ENCODE peak calls at places on chromosomes 12 and 14, in nine cellular contexts. One of them, this sample, is unnamed.

GRCh38 chr12:51620448-51620847 is 29.4 kb downstream of the SCN8A start:
- DNase-seq in CD8-positive, alpha-beta memory T cell: no peak
- DNase-seq in activated T-helper 9 cell treated with anti-CD3 and anti-CD28 coated beads, Interleukin-2, amount 50 U/mL, for 16 hours: no peak
- DNase-seq in fibroblast of mammary gland: peak
- DNase-seq in amniotic stem cell: no peak
- DNase-seq in HTR-8/SVneo: no peak
- DNase-seq in HFF-Myc: no peak
- DNase-seq in PC-3: no peak
- DNase-seq in left colon: no peak
- DNase-seq in this sample: no peak

GRCh38 chr14:96940009-96940408 is 142.8 kb downstream of the VRK1 start:
- DNase-seq in fibroblast of mammary gland: no peak
- DNase-seq in amniotic stem cell: no peak
- DNase-seq in PC-3: peak
- DNase-seq in activated T-helper 9 cell treated with anti-CD3 and anti-CD28 coated beads, Interleukin-2, amount 50 U/mL, for 16 hours: no peak
- DNase-seq in left colon: no peak
- DNase-seq in HTR-8/SVneo: peak
- DNase-seq in HFF-Myc: no peak
- DNase-seq in CD8-positive, alpha-beta memory T cell: no peak
- DNase-seq in this sample: no peak

GRCh38 chr14:55928316-55928715 is 189.9 kb upstream of the PELI2 start:
- DNase-seq in fibroblast of mammary gland: no peak
- DNase-seq in HFF-Myc: no peak
- DNase-seq in CD8-positive, alpha-beta memory T cell: no peak
- DNase-seq in HTR-8/SVneo: no peak
- DNase-seq in PC-3: no peak
- DNase-seq in left colon: no peak
- DNase-seq in activated T-helper 9 cell treated with anti-CD3 and anti-CD28 coated beads, Interleukin-2, amount 50 U/mL, for 16 hours: no peak
- DNase-seq in amniotic stem cell: no peak
- DNase-seq in this sample: no peak

GRCh38 chr14:50762001-50762930 is 68.7 kb downstream of the NIN start:
- DNase-seq in fibroblast of mammary gland: peak
- DNase-seq in left colon: no peak
- DNase-seq in CD8-positive, alpha-beta memory T cell: no peak
- DNase-seq in HTR-8/SVneo: peak
- DNase-seq in PC-3: peak
- DNase-seq in HFF-Myc: peak
- DNase-seq in amniotic stem cell: no peak
- DNase-seq in activated T-helper 9 cell treated with anti-CD3 and anti-CD28 coated beads, Interleukin-2, amount 50 U/mL, for 16 hours: no peak
- DNase-seq in this sample: no peak

GRCh38 chr14:75981426-75981825 is 369 bp downstream of the TGFB3 start:
- DNase-seq in HFF-Myc: no peak
- DNase-seq in CD8-positive, alpha-beta memory T cell: no peak
- DNase-seq in amniotic stem cell: no peak
- DNase-seq in HTR-8/SVneo: peak
- DNase-seq in fibroblast of mammary gland: peak
- DNase-seq in left colon: no peak
- DNase-seq in PC-3: no peak
- DNase-seq in activated T-helper 9 cell treated with anti-CD3 and anti-CD28 coated beads, Interleukin-2, amount 50 U/mL, for 16 hours: no peak
- DNase-seq in this sample: no peak

GRCh38 chr12:79344855-79345840 is 345.6 kb downstream of the PAWR start:
- DNase-seq in HTR-8/SVneo: peak
- DNase-seq in fibroblast of mammary gland: peak
- DNase-seq in activated T-helper 9 cell treated with anti-CD3 and anti-CD28 coated beads, Interleukin-2, amount 50 U/mL, for 16 hours: no peak
- DNase-seq in CD8-positive, alpha-beta memory T cell: no peak
- DNase-seq in PC-3: peak
- DNase-seq in left colon: peak
- DNase-seq in HFF-Myc: peak
- DNase-seq in amniotic stem cell: no peak
- DNase-seq in this sample: peak

GRCh38 chr12:366820-367219 is 22.3 kb downstream of the KDM5A start:
- DNase-seq in CD8-positive, alpha-beta memory T cell: no peak
- DNase-seq in fibroblast of mammary gland: no peak
- DNase-seq in left colon: no peak
- DNase-seq in PC-3: no peak
- DNase-seq in amniotic stem cell: no peak
- DNase-seq in HTR-8/SVneo: no peak
- DNase-seq in activated T-helper 9 cell treated with anti-CD3 and anti-CD28 coated beads, Interleukin-2, amount 50 U/mL, for 16 hours: no peak
- DNase-seq in HFF-Myc: no peak
- DNase-seq in this sample: no peak

GRCh38 chr12:89970646-89971192 is 262.1 kb upstream of the ATP2B1 start:
- DNase-seq in amniotic stem cell: no peak
- DNase-seq in CD8-positive, alpha-beta memory T cell: no peak
- DNase-seq in fibroblast of mammary gland: no peak
- DNase-seq in PC-3: peak
- DNase-seq in activated T-helper 9 cell treated with anti-CD3 and anti-CD28 coated beads, Interleukin-2, amount 50 U/mL, for 16 hours: no peak
- DNase-seq in HFF-Myc: no peak
- DNase-seq in HTR-8/SVneo: no peak
- DNase-seq in left colon: no peak
- DNase-seq in this sample: peak

GRCh38 chr14:50000215-50001145 is 107.6 kb downstream of the ARF6 start:
- DNase-seq in activated T-helper 9 cell treated with anti-CD3 and anti-CD28 coated beads, Interleukin-2, amount 50 U/mL, for 16 hours: peak
- DNase-seq in PC-3: peak
- DNase-seq in HFF-Myc: peak
- DNase-seq in fibroblast of mammary gland: peak
- DNase-seq in left colon: peak
- DNase-seq in HTR-8/SVneo: no peak
- DNase-seq in CD8-positive, alpha-beta memory T cell: peak
- DNase-seq in amniotic stem cell: peak
- DNase-seq in this sample: peak

GRCh38 chr12:57759360-57759980 is 4.6 kb downstream of the MARCHF9 start:
- DNase-seq in left colon: no peak
- DNase-seq in PC-3: peak
- DNase-seq in HTR-8/SVneo: no peak
- DNase-seq in activated T-helper 9 cell treated with anti-CD3 and anti-CD28 coated beads, Interleukin-2, amount 50 U/mL, for 16 hours: no peak
- DNase-seq in amniotic stem cell: no peak
- DNase-seq in HFF-Myc: no peak
- DNase-seq in CD8-positive, alpha-beta memory T cell: no peak
- DNase-seq in fibroblast of mammary gland: no peak
- DNase-seq in this sample: no peak

GRCh38 chr12:94990222-94990621 is 13.3 kb downstream of the NDUFA12 start:
- DNase-seq in left colon: no peak
- DNase-seq in amniotic stem cell: no peak
- DNase-seq in HFF-Myc: no peak
- DNase-seq in CD8-positive, alpha-beta memory T cell: no peak
- DNase-seq in activated T-helper 9 cell treated with anti-CD3 and anti-CD28 coated beads, Interleukin-2, amount 50 U/mL, for 16 hours: no peak
- DNase-seq in fibroblast of mammary gland: no peak
- DNase-seq in HTR-8/SVneo: no peak
- DNase-seq in PC-3: no peak
- DNase-seq in this sample: no peak

GRCh38 chr14:100037351-100037750 is 27.9 kb upstream of the EVL start:
- DNase-seq in CD8-positive, alpha-beta memory T cell: no peak
- DNase-seq in left colon: no peak
- DNase-seq in amniotic stem cell: no peak
- DNase-seq in HTR-8/SVneo: no peak
- DNase-seq in activated T-helper 9 cell treated with anti-CD3 and anti-CD28 coated beads, Interleukin-2, amount 50 U/mL, for 16 hours: no peak
- DNase-seq in HFF-Myc: no peak
- DNase-seq in PC-3: no peak
- DNase-seq in fibroblast of mammary gland: peak
- DNase-seq in this sample: no peak

GRCh38 chr12:54959291-54960018 is 25.1 kb downstream of the TESPA1 start:
- DNase-seq in fibroblast of mammary gland: peak
- DNase-seq in CD8-positive, alpha-beta memory T cell: no peak
- DNase-seq in PC-3: peak
- DNase-seq in amniotic stem cell: no peak
- DNase-seq in HFF-Myc: no peak
- DNase-seq in left colon: no peak
- DNase-seq in activated T-helper 9 cell treated with anti-CD3 and anti-CD28 coated beads, Interleukin-2, amount 50 U/mL, for 16 hours: no peak
- DNase-seq in HTR-8/SVneo: no peak
- DNase-seq in this sample: no peak

GRCh38 chr14:58428011-58428807 is 690 bp downstream of the KIAA0586 start:
- DNase-seq in left colon: no peak
- DNase-seq in HTR-8/SVneo: peak
- DNase-seq in amniotic stem cell: peak
- DNase-seq in PC-3: peak
- DNase-seq in HFF-Myc: peak
- DNase-seq in activated T-helper 9 cell treated with anti-CD3 and anti-CD28 coated beads, Interleukin-2, amount 50 U/mL, for 16 hours: no peak
- DNase-seq in CD8-positive, alpha-beta memory T cell: no peak
- DNase-seq in fibroblast of mammary gland: peak
- DNase-seq in this sample: peak

GRCh38 chr14:47278233-47278842 is 397.1 kb downstream of the MDGA2 start:
- DNase-seq in HFF-Myc: no peak
- DNase-seq in CD8-positive, alpha-beta memory T cell: no peak
- DNase-seq in fibroblast of mammary gland: peak
- DNase-seq in left colon: peak
- DNase-seq in PC-3: peak
- DNase-seq in amniotic stem cell: no peak
- DNase-seq in HTR-8/SVneo: peak
- DNase-seq in activated T-helper 9 cell treated with anti-CD3 and anti-CD28 coated beads, Interleukin-2, amount 50 U/mL, for 16 hours: no peak
- DNase-seq in this sample: peak

GRCh38 chr12:98401427-98401826 is 114.0 kb upstream of the TMPO start:
- DNase-seq in amniotic stem cell: no peak
- DNase-seq in CD8-positive, alpha-beta memory T cell: no peak
- DNase-seq in left colon: no peak
- DNase-seq in HTR-8/SVneo: no peak
- DNase-seq in HFF-Myc: peak
- DNase-seq in PC-3: no peak
- DNase-seq in fibroblast of mammary gland: no peak
- DNase-seq in activated T-helper 9 cell treated with anti-CD3 and anti-CD28 coated beads, Interleukin-2, amount 50 U/mL, for 16 hours: no peak
- DNase-seq in this sample: no peak

GRCh38 chr12:7006639-7007038 is 11.6 kb downstream of the LPCAT3 start:
- DNase-seq in CD8-positive, alpha-beta memory T cell: no peak
- DNase-seq in fibroblast of mammary gland: no peak
- DNase-seq in HTR-8/SVneo: no peak
- DNase-seq in left colon: no peak
- DNase-seq in amniotic stem cell: no peak
- DNase-seq in HFF-Myc: no peak
- DNase-seq in activated T-helper 9 cell treated with anti-CD3 and anti-CD28 coated beads, Interleukin-2, amount 50 U/mL, for 16 hours: no peak
- DNase-seq in PC-3: no peak
- DNase-seq in this sample: no peak

GRCh38 chr12:3633396-3633795 is 119.5 kb downstream of the CRACR2A start:
- DNase-seq in fibroblast of mammary gland: no peak
- DNase-seq in HTR-8/SVneo: no peak
- DNase-seq in activated T-helper 9 cell treated with anti-CD3 and anti-CD28 coated beads, Interleukin-2, amount 50 U/mL, for 16 hours: no peak
- DNase-seq in HFF-Myc: no peak
- DNase-seq in PC-3: no peak
- DNase-seq in CD8-positive, alpha-beta memory T cell: no peak
- DNase-seq in left colon: no peak
- DNase-seq in amniotic stem cell: no peak
- DNase-seq in this sample: no peak

GRCh38 chr12:120453977-120454376 is 7.7 kb downstream of the GATC start:
- DNase-seq in fibroblast of mammary gland: peak
- DNase-seq in amniotic stem cell: no peak
- DNase-seq in HFF-Myc: no peak
- DNase-seq in activated T-helper 9 cell treated with anti-CD3 and anti-CD28 coated beads, Interleukin-2, amount 50 U/mL, for 16 hours: no peak
- DNase-seq in CD8-positive, alpha-beta memory T cell: no peak
- DNase-seq in PC-3: peak
- DNase-seq in HTR-8/SVneo: no peak
- DNase-seq in left colon: no peak
- DNase-seq in this sample: peak

GRCh38 chr14:32728957-32729356 is 209.7 kb upstream of the NPAS3 start:
- DNase-seq in amniotic stem cell: no peak
- DNase-seq in HTR-8/SVneo: no peak
- DNase-seq in left colon: no peak
- DNase-seq in activated T-helper 9 cell treated with anti-CD3 and anti-CD28 coated beads, Interleukin-2, amount 50 U/mL, for 16 hours: no peak
- DNase-seq in PC-3: no peak
- DNase-seq in fibroblast of mammary gland: peak
- DNase-seq in HFF-Myc: no peak
- DNase-seq in CD8-positive, alpha-beta memory T cell: no peak
- DNase-seq in this sample: no peak

GRCh38 chr12:124322271-124322998 is 27.5 kb downstream of the RFLNA start:
- DNase-seq in fibroblast of mammary gland: peak
- DNase-seq in CD8-positive, alpha-beta memory T cell: no peak
- DNase-seq in activated T-helper 9 cell treated with anti-CD3 and anti-CD28 coated beads, Interleukin-2, amount 50 U/mL, for 16 hours: no peak
- DNase-seq in amniotic stem cell: no peak
- DNase-seq in HFF-Myc: no peak
- DNase-seq in PC-3: peak
- DNase-seq in HTR-8/SVneo: no peak
- DNase-seq in left colon: no peak
- DNase-seq in this sample: peak

GRCh38 chr12:72264548-72265175 is 7.5 kb upstream of the TRHDE start:
- DNase-seq in amniotic stem cell: no peak
- DNase-seq in PC-3: peak
- DNase-seq in activated T-helper 9 cell treated with anti-CD3 and anti-CD28 coated beads, Interleukin-2, amount 50 U/mL, for 16 hours: no peak
- DNase-seq in CD8-positive, alpha-beta memory T cell: no peak
- DNase-seq in left colon: no peak
- DNase-seq in fibroblast of mammary gland: peak
- DNase-seq in HTR-8/SVneo: no peak
- DNase-seq in HFF-Myc: no peak
- DNase-seq in this sample: no peak

GRCh38 chr12:54658306-54659264 is 10.4 kb upstream of the DCD start:
- DNase-seq in activated T-helper 9 cell treated with anti-CD3 and anti-CD28 coated beads, Interleukin-2, amount 50 U/mL, for 16 hours: peak
- DNase-seq in left colon: peak
- DNase-seq in PC-3: peak
- DNase-seq in amniotic stem cell: no peak
- DNase-seq in fibroblast of mammary gland: peak
- DNase-seq in CD8-positive, alpha-beta memory T cell: peak
- DNase-seq in HTR-8/SVneo: peak
- DNase-seq in HFF-Myc: peak
- DNase-seq in this sample: peak

GRCh38 chr12:104385510-104385909 is 71.2 kb upstream of the CHST11 start:
- DNase-seq in left colon: no peak
- DNase-seq in HFF-Myc: no peak
- DNase-seq in amniotic stem cell: no peak
- DNase-seq in fibroblast of mammary gland: no peak
- DNase-seq in CD8-positive, alpha-beta memory T cell: no peak
- DNase-seq in activated T-helper 9 cell treated with anti-CD3 and anti-CD28 coated beads, Interleukin-2, amount 50 U/mL, for 16 hours: no peak
- DNase-seq in PC-3: no peak
- DNase-seq in HTR-8/SVneo: no peak
- DNase-seq in this sample: no peak

GRCh38 chr12:116483959-116484699 is 75.1 kb upstream of the MAP1LC3B2 start:
- DNase-seq in HTR-8/SVneo: no peak
- DNase-seq in activated T-helper 9 cell treated with anti-CD3 and anti-CD28 coated beads, Interleukin-2, amount 50 U/mL, for 16 hours: no peak
- DNase-seq in CD8-positive, alpha-beta memory T cell: no peak
- DNase-seq in PC-3: no peak
- DNase-seq in left colon: no peak
- DNase-seq in fibroblast of mammary gland: no peak
- DNase-seq in amniotic stem cell: no peak
- DNase-seq in HFF-Myc: no peak
- DNase-seq in this sample: no peak

GRCh38 chr14:92679246-92679645 is 69.2 kb downstream of the LGMN start:
- DNase-seq in amniotic stem cell: no peak
- DNase-seq in fibroblast of mammary gland: no peak
- DNase-seq in HTR-8/SVneo: no peak
- DNase-seq in CD8-positive, alpha-beta memory T cell: no peak
- DNase-seq in PC-3: no peak
- DNase-seq in HFF-Myc: no peak
- DNase-seq in activated T-helper 9 cell treated with anti-CD3 and anti-CD28 coated beads, Interleukin-2, amount 50 U/mL, for 16 hours: no peak
- DNase-seq in left colon: no peak
- DNase-seq in this sample: no peak

GRCh38 chr14:100069161-100069800 is 4.1 kb downstream of the EVL start:
- DNase-seq in CD8-positive, alpha-beta memory T cell: no peak
- DNase-seq in amniotic stem cell: no peak
- DNase-seq in HFF-Myc: no peak
- DNase-seq in PC-3: no peak
- DNase-seq in activated T-helper 9 cell treated with anti-CD3 and anti-CD28 coated beads, Interleukin-2, amount 50 U/mL, for 16 hours: no peak
- DNase-seq in fibroblast of mammary gland: no peak
- DNase-seq in left colon: no peak
- DNase-seq in HTR-8/SVneo: no peak
- DNase-seq in this sample: no peak

GRCh38 chr12:115837220-115837619 is 440.3 kb downstream of the MED13L start:
- DNase-seq in CD8-positive, alpha-beta memory T cell: no peak
- DNase-seq in fibroblast of mammary gland: no peak
- DNase-seq in HTR-8/SVneo: no peak
- DNase-seq in PC-3: no peak
- DNase-seq in left colon: no peak
- DNase-seq in HFF-Myc: no peak
- DNase-seq in activated T-helper 9 cell treated with anti-CD3 and anti-CD28 coated beads, Interleukin-2, amount 50 U/mL, for 16 hours: no peak
- DNase-seq in amniotic stem cell: no peak
- DNase-seq in this sample: no peak

GRCh38 chr12:105233045-105233905 is 2.7 kb downstream of the APPL2 start:
- DNase-seq in HTR-8/SVneo: no peak
- DNase-seq in left colon: no peak
- DNase-seq in fibroblast of mammary gland: peak
- DNase-seq in CD8-positive, alpha-beta memory T cell: no peak
- DNase-seq in HFF-Myc: no peak
- DNase-seq in activated T-helper 9 cell treated with anti-CD3 and anti-CD28 coated beads, Interleukin-2, amount 50 U/mL, for 16 hours: no peak
- DNase-seq in amniotic stem cell: no peak
- DNase-seq in PC-3: no peak
- DNase-seq in this sample: no peak

GRCh38 chr12:77725611-77726010 is 105.1 kb upstream of the NAV3 start:
- DNase-seq in CD8-positive, alpha-beta memory T cell: no peak
- DNase-seq in HFF-Myc: peak
- DNase-seq in fibroblast of mammary gland: peak
- DNase-seq in activated T-helper 9 cell treated with anti-CD3 and anti-CD28 coated beads, Interleukin-2, amount 50 U/mL, for 16 hours: no peak
- DNase-seq in PC-3: no peak
- DNase-seq in amniotic stem cell: no peak
- DNase-seq in left colon: no peak
- DNase-seq in HTR-8/SVneo: no peak
- DNase-seq in this sample: peak

GRCh38 chr14:75578786-75579781 is 664 bp downstream of the FLVCR2 start:
- DNase-seq in fibroblast of mammary gland: peak
- DNase-seq in activated T-helper 9 cell treated with anti-CD3 and anti-CD28 coated beads, Interleukin-2, amount 50 U/mL, for 16 hours: no peak
- DNase-seq in CD8-positive, alpha-beta memory T cell: no peak
- DNase-seq in amniotic stem cell: no peak
- DNase-seq in left colon: peak
- DNase-seq in HTR-8/SVneo: peak
- DNase-seq in HFF-Myc: no peak
- DNase-seq in PC-3: no peak
- DNase-seq in this sample: no peak